ENCODE peak calls at places on chromosomes 4 and X, in four cellular contexts. W, O, N and Q are unnamed samples.

GRCh38 chr4:185201983-185202962 is 1.5 kb downstream of the CFAP97 start:
- DNase-seq in W (peak), O (peak), N (no peak), Q (no peak)

GRCh38 chr4:10701702-10702460 is 17.3 kb upstream of the CLNK start:
- DNase-seq in W (no peak), O (no peak), N (no peak), Q (no peak)

GRCh38 chrX:13520441-13520840 is 49.0 kb upstream of the EGFL6 start:
- DNase-seq in W (no peak), O (no peak), N (no peak), Q (no peak)

GRCh38 chr4:105158837-105159236 is 12.2 kb downstream of the TET2 start:
- DNase-seq in W (no peak), O (peak), N (no peak), Q (no peak)

GRCh38 chr4:151012836-151013235 is 2.2 kb downstream of the LRBA start:
- DNase-seq in W (no peak), O (no peak), N (no peak), Q (no peak)

GRCh38 chr4:151933122-151933827 is 172.5 kb upstream of the GATB start:
- DNase-seq in W (no peak), O (no peak), N (no peak), Q (no peak)

GRCh38 chrX:136214551-136214950 is 36.6 kb downstream of the MAP7D3 start:
- DNase-seq in W (no peak), O (peak), N (no peak), Q (no peak)

GRCh38 chrX:17859609-17860178 is 1.4 kb downstream of the RAI2 start:
- DNase-seq in W (no peak), O (no peak), N (no peak), Q (peak)

GRCh38 chr4:163251204-163251603 is 81.2 kb downstream of the NPY1R start:
- DNase-seq in W (no peak), O (peak), N (no peak), Q (no peak)

GRCh38 chr4:104451573-104451972 is 43.1 kb downstream of the CXXC4 start:
- DNase-seq in W (no peak), O (no peak), N (no peak), Q (no peak)

GRCh38 chr4:163121689-163122088 is 45.0 kb downstream of the NAF1 start:
- DNase-seq in W (no peak), O (no peak), N (no peak), Q (no peak)

GRCh38 chr4:147587061-147587460 is 30.1 kb upstream of the TMEM184C start:
- DNase-seq in W (no peak), O (no peak), N (no peak), Q (no peak)

GRCh38 chrX:110114260-110114776 is 111.4 kb downstream of the TMEM164 start:
- DNase-seq in W (no peak), O (no peak), N (no peak), Q (no peak)

GRCh38 chr4:140856692-140857091 is 100.5 kb upstream of the TBC1D9 start:
- DNase-seq in W (no peak), O (no peak), N (no peak), Q (no peak)

GRCh38 chr4:41178372-41179085 is 35.8 kb downstream of the APBB2 start:
- DNase-seq in W (no peak), O (no peak), N (no peak), Q (no peak)

GRCh38 chr4:149008415-149009025 is 566.3 kb upstream of the NR3C2 start:
- DNase-seq in W (no peak), O (no peak), N (no peak), Q (no peak)

GRCh38 chr4:40462326-40462725 is 127.2 kb downstream of the CHRNA9 start:
- DNase-seq in W (no peak), O (no peak), N (peak), Q (no peak)

GRCh38 chr4:156575430-156576073 is 396.0 kb downstream of the PDGFC start:
- DNase-seq in W (no peak), O (no peak), N (no peak), Q (peak)

GRCh38 chr4:184475096-184475461 is 729 bp upstream of the IRF2 start:
- DNase-seq in W (peak), O (no peak), N (no peak), Q (peak)

GRCh38 chrX:54509401-54509800 is 13.4 kb upstream of the FGD1 start:
- DNase-seq in W (no peak), O (no peak), N (no peak), Q (no peak)

GRCh38 chr4:110165382-110166285 is 32.8 kb downstream of the ELOVL6 start:
- DNase-seq in W (no peak), O (no peak), N (no peak), Q (no peak)

GRCh38 chr4:53116959-53117358 is 248.9 kb downstream of the SCFD2 start:
- DNase-seq in W (no peak), O (no peak), N (no peak), Q (no peak)

GRCh38 chrX:24148535-24149345 is 789 bp upstream of the ZFX start:
- DNase-seq in W (no peak), O (peak), N (no peak), Q (peak)

GRCh38 chrX:47540754-47541538 is 20.1 kb upstream of the ARAF start:
- DNase-seq in W (peak), O (peak), N (no peak), Q (peak)

GRCh38 chrX:55450259-55450658 is 1.7 kb upstream of the MAGEH1 start:
- DNase-seq in W (peak), O (peak), N (no peak), Q (no peak)

GRCh38 chrX:119826399-119826959 is 26.3 kb downstream of the UPF3B start:
- DNase-seq in W (no peak), O (peak), N (no peak), Q (no peak)

GRCh38 chrX:3518870-3519269 is 172.4 kb upstream of the MXRA5 start:
- DNase-seq in W (peak), O (peak), N (no peak), Q (no peak)

GRCh38 chr4:118845552-118846065 is 9.7 kb upstream of the SEC24D start:
- DNase-seq in W (no peak), O (no peak), N (no peak), Q (no peak)

DNA sequence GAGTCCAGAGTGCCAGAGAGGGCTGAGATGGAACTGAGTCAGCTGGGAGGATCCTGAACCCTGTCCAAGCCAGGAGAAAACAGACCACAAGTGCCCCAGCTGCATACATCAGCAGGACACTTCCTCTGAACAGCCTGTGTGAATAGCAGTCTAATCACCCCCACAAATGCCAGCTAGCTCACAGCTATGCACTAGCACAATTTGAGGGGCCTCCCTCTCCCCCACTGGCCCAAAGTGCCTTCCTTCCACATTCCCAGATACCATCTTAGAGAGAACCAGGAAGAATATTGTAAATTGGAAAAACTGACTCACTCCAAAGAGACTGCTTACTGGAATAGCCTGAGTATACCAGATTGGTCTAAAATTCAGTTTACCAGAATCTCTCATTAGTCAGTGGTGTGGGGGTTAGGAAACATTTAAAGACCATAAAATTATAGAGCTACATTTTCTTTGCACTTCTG is 292.6 kb upstream of the KLF3 start:
- DNase-seq in W (no peak), O (no peak), N (no peak), Q (no peak)
- TF ChIP-seq TCF7 in W (no peak), O (no peak), N (no peak), Q (no peak)

GRCh38 chrX:16474511-16474910 is 175.4 kb upstream of the S100G start:
- DNase-seq in W (no peak), O (no peak), N (no peak), Q (no peak)
- TF ChIP-seq CTCF in W (no peak), O (no peak), N (no peak), Q (no peak)

GRCh38 chr4:7268941-7269340 is 76.6 kb downstream of the SORCS2 start:
- DNase-seq in W (no peak), O (no peak), N (no peak), Q (no peak)

GRCh38 chr4:7267829-7268228 is 75.5 kb downstream of the SORCS2 start:
- DNase-seq in W (no peak), O (no peak), N (no peak), Q (no peak)

GRCh38 chr4:7270121-7270520 is 77.8 kb downstream of the SORCS2 start:
- DNase-seq in W (no peak), O (no peak), N (no peak), Q (no peak)

GRCh38 chr4:7264694-7265093 is 72.4 kb downstream of the SORCS2 start:
- DNase-seq in W (no peak), O (no peak), N (no peak), Q (no peak)

GRCh38 chr4:7266525-7267292 is 74.4 kb downstream of the SORCS2 start:
- DNase-seq in W (no peak), O (no peak), N (no peak), Q (no peak)
- TF ChIP-seq CBFB in W (no peak), O (no peak), N (no peak), Q (no peak)

GRCh38 chr4:108830509-108831244 is 67.8 kb upstream of the ETNPPL start:
- DNase-seq in W (no peak), O (no peak), N (no peak), Q (no peak)

GRCh38 chr4:108829981-108830492 is 67.2 kb upstream of the ETNPPL start:
- DNase-seq in W (no peak), O (no peak), N (no peak), Q (no peak)

GRCh38 chr4:108834787-108835384 is 72.0 kb upstream of the ETNPPL start:
- DNase-seq in W (no peak), O (peak), N (no peak), Q (no peak)

GRCh38 chr4:108833041-108833440 is 70.2 kb upstream of the ETNPPL start:
- DNase-seq in W (no peak), O (no peak), N (no peak), Q (no peak)

DNA sequence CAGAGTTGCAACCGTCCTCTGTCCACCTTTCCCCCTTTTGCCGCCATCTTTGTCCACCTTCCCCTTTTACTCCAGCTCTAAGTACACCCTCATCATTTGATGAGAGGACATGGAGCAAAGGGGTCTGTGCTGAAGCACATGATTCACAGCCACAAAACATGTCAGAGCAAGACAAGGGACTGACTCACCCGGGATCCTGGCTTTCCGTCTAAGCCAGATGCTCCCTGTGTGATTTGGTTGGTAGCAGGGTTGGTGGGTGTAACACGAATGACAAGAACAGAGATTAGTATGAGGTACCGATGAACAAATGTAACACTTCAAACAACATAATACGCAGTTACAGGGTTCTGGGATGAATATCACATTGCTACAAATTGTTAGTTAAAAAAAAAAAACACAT is 71.3 kb upstream of the ETNPPL start:
- DNase-seq in W (no peak), O (no peak), N (no peak), Q (no peak)
- TF ChIP-seq TCF7 in W (no peak), O (no peak), N (no peak), Q (no peak)

GRCh38 chr4:159435561-159436023 is 332.7 kb downstream of the RAPGEF2 start:
- DNase-seq in W (no peak), O (peak), N (peak), Q (no peak)
- TF ChIP-seq CTCF in W (no peak), O (no peak), N (no peak), Q (no peak)

DNA sequence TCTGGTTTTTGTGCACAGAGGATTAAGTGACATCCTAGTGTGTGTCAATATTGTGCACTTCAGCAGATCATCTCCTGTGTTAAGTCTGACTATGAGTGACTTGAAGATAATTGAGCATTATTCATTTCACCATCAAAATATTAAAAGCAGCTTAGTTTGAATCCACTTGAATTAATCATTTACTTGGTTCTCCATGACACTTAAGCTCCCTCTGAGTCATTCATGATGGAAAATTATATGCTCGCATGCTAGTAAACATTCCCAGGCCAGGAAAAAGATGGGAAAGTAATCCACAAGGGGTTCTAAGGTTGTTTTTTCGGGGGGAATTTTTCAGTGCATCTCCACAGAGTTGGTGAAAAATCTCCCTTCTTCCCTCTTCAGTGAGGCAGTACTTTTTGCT is 97.2 kb upstream of the EOLA2 start:
- DNase-seq in W (no peak), O (no peak), N (no peak), Q (no peak)
- TF ChIP-seq CBFB in W (no peak), O (no peak), N (no peak), Q (no peak)

DNA sequence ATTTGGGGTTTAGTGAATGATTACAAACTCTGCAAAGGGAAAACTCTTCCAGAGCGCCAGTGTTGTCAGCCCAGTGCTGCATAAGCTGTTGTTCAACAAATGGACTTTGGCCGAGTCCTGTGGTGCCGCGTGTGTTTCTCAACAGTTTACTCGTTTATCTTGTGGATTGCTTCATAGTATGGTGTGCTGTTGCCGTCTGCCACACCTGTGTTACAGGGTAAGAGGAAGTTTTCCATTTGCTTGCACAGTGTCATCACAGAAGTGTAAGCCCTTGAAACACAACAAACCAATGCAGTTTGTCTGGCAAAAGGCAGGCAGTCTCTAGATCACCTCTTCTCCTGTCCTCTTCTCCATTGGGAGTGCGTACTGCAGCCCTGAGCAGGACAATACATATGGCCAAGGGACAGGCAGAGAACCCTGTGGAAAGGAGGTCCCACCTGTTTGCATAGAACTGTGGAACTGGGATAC is 66.3 kb downstream of the DCUN1D4 start:
- DNase-seq in W (no peak), O (peak), N (no peak), Q (no peak)
- TF ChIP-seq TCF7 in W (no peak), O (peak), N (no peak), Q (no peak)

GRCh38 chr4:174474457-174475075 is 47.7 kb downstream of the HPGD start:
- DNase-seq in W (no peak), O (no peak), N (no peak), Q (peak)
- TF ChIP-seq CTCF in W (no peak), O (no peak), N (no peak), Q (no peak)